ENCODE peak calls at places on chromosomes 5 and 9, in seven cellular contexts. I is OCI-LY7, Q is PC-9, B is HCT116, C is PC-3, V is GM23338, W is SK-N-SH. T is an unnamed sample.

GRCh38 chr9:69223605-69224004 is 49.5 kb downstream of the TJP2 start:
- DNase-seq in C (peak; percentile 70), V (peak; percentile 92), I (peak; percentile 31), B (peak; percentile 28), Q (peak; percentile 55), W (peak; percentile 73), T (peak; percentile 62)

GRCh38 chr9:75051285-75051684 is 23.2 kb upstream of the CARNMT1 start:
- DNase-seq in B (no peak), C (no peak), I (no peak), W (no peak), Q (no peak), V (no peak), T (no peak)

GRCh38 chr5:132389453-132390286 is 20.2 kb downstream of the SLC22A5 start:
- DNase-seq in B (peak; percentile 99), C (peak; percentile 98), W (no peak), I (no peak), Q (peak; percentile 99), V (no peak), T (peak; percentile 90)

GRCh38 chr9:133497443-133497842 is 18.5 kb upstream of the SLC2A6 start:
- DNase-seq in V (no peak), W (no peak), I (no peak), C (no peak), Q (no peak), B (no peak), T (no peak)

GRCh38 chr5:133565993-133566392 is 46.3 kb downstream of the FSTL4 start:
- DNase-seq in C (peak; percentile 40), B (no peak), I (peak; percentile 26), V (peak; percentile 71), W (no peak), Q (no peak), T (peak; percentile 71)

GRCh38 chr5:40853632-40854192 is 12.5 kb downstream of the CARD6 start:
- DNase-seq in B (no peak), W (no peak), V (no peak), Q (peak; percentile 26), I (no peak), C (no peak), T (no peak)

GRCh38 chr9:21144620-21145019 is 3.0 kb upstream of the IFNW1 start:
- DNase-seq in I (no peak), B (no peak), W (no peak), V (no peak), C (no peak), Q (no peak), T (no peak)

GRCh38 chr5:174419523-174420132 is 304.8 kb upstream of the MSX2 start:
- DNase-seq in W (peak; percentile 77), B (peak; percentile 89), V (peak; percentile 96), I (peak; percentile 57), C (peak; percentile 87), Q (peak; percentile 62), T (peak; percentile 97)

GRCh38 chr5:654071-654778 is 38.9 kb downstream of the TPPP start:
- DNase-seq in V (no peak), B (no peak), Q (no peak), W (no peak), I (no peak), C (no peak), T (no peak)

GRCh38 chr5:122915717-122916399 is 70.4 kb downstream of the SNX24 start:
- DNase-seq in W (no peak), C (no peak), V (no peak), I (no peak), Q (no peak), B (no peak), T (no peak)

GRCh38 chr5:171664489-171664888 is 121.1 kb upstream of the SMIM23 start:
- DNase-seq in C (no peak), V (no peak), B (no peak), I (no peak), W (no peak), Q (no peak), T (no peak)

GRCh38 chr5:93622240-93622885 is 39.3 kb downstream of the NR2F1 start:
- DNase-seq in V (peak; percentile 80), C (peak; percentile 43), W (peak; percentile 66), B (no peak), Q (peak; percentile 67), I (peak; percentile 2), T (no peak)

GRCh38 chr9:36873247-36873875 is 160.7 kb downstream of the PAX5 start:
- DNase-seq in W (peak; percentile 86), C (peak; percentile 66), Q (peak; percentile 40), B (peak; percentile 43), I (peak; percentile 79), V (peak; percentile 88), T (peak; percentile 87)

GRCh38 chr5:131000289-131000688 is 164.8 kb downstream of the HINT1 start:
- DNase-seq in I (no peak), B (no peak), W (no peak), Q (no peak), V (peak; percentile 25), C (no peak), T (no peak)

GRCh38 chr9:93057024-93057702 is 1.3 kb upstream of the SUSD3 start:
- DNase-seq in I (peak; percentile 54), Q (no peak), B (no peak), C (no peak), V (peak; percentile 41), W (no peak), T (no peak)

GRCh38 chr9:93052791-93053540 is 5.5 kb upstream of the SUSD3 start:
- DNase-seq in V (peak; percentile 74), I (no peak), C (no peak), W (no peak), Q (no peak), B (no peak), T (no peak)

GRCh38 chr9:93057703-93058356 is 671 bp upstream of the SUSD3 start:
- DNase-seq in W (no peak), C (no peak), B (no peak), V (no peak), I (no peak), Q (no peak), T (no peak)

GRCh38 chr9:93053781-93054331 is 4.6 kb upstream of the SUSD3 start:
- DNase-seq in B (no peak), W (no peak), Q (no peak), I (no peak), V (no peak), C (no peak), T (no peak)

GRCh38 chr9:93054758-93055704 is 3.5 kb upstream of the SUSD3 start:
- DNase-seq in C (no peak), V (no peak), B (no peak), I (no peak), Q (no peak), W (no peak), T (no peak)
- H3K27ac ChIP-seq in C (no peak overlapping the region), V (no peak overlapping the region), B (no peak overlapping the region), I (no peak overlapping the region), Q (no peak overlapping the region), W (no peak overlapping the region), T (no peak overlapping the region)

DNA sequence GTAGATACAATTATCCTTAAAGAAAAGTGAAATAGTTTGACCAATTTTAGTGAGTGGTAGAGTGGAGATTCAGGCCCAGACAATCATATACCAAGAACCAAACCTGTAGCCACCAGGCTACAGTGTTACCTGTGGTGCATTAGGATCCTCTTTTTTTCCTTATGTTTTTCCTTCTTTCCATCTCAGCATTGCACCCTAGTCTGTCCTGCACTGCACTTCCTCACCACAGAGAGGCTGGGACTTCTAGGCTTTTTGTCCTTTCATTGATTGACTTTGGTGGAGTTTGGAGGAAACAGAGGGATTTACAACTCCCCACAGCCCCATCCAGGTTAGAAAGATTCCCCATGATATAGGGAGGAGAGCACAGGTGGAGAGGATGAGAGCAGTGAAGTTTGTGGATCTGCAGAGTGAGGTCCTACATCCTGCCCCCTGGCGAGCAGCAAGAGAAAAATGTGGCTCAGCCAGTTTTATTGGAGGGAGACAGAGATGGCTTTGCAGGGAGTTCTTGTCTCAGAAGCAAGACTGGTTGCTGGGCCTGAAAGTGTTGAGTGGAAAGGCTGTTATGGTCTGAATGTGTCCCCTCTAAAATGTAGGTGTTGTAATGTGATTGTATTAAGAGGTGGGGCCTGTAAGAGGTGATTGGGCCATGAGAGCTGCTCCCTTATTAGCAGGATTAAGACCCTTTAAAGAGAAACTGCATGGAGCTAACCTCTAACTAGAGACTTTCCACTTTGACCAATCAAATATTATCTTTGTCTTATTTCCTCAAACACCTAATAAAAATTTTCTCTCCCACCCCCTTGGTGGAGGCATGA is 36.2 kb downstream of the KIF4B start:
- DNase-seq in I (peak; percentile 11), W (no peak), C (peak; percentile 31), B (peak; percentile 7), V (peak; percentile 76), Q (no peak), T (peak; percentile 42)
- TF ChIP-seq CTCF in I (peak; percentile 68), W (peak; percentile 38), C (peak; percentile 56), B (peak; percentile 76), V (peak; percentile 70), Q (peak; percentile 42), T (peak; percentile 39)

GRCh38 chr9:121897140-121897539 is 196.0 kb downstream of the TTLL11 start:
- DNase-seq in Q (no peak), B (no peak), C (no peak), V (no peak), W (no peak), I (no peak), T (no peak)
- H3K9me2 ChIP-seq in Q (no peaks in the 10 kb centered on the region), B (no peaks in the 10 kb centered on the region), C (no peaks in the 10 kb centered on the region), V (no peaks in the 10 kb centered on the region), W (no peaks in the 10 kb centered on the region), I (no peaks in the 10 kb centered on the region), T (no peaks in the 10 kb centered on the region)

GRCh38 chr9:131421691-131422090 is 27.8 kb downstream of the PRRC2B start:
- DNase-seq in V (no peak), C (no peak), Q (no peak), B (no peak), W (no peak), I (no peak), T (no peak)

GRCh38 chr9:131422241-131422792 is 28.4 kb downstream of the PRRC2B start:
- DNase-seq in I (no peak), V (no peak), C (peak; percentile 16), Q (peak; percentile 59), B (no peak), W (peak; percentile 81), T (peak; percentile 37)

GRCh38 chr9:131426545-131426944 is 32.7 kb downstream of the PRRC2B start:
- DNase-seq in Q (no peak), C (no peak), V (no peak), B (no peak), I (no peak), W (no peak), T (no peak)

GRCh38 chr9:131420913-131421312 is 27.0 kb downstream of the PRRC2B start:
- DNase-seq in W (peak; percentile 44), Q (no peak), C (no peak), I (no peak), V (peak; percentile 56), B (no peak), T (peak; percentile 44)

DNA sequence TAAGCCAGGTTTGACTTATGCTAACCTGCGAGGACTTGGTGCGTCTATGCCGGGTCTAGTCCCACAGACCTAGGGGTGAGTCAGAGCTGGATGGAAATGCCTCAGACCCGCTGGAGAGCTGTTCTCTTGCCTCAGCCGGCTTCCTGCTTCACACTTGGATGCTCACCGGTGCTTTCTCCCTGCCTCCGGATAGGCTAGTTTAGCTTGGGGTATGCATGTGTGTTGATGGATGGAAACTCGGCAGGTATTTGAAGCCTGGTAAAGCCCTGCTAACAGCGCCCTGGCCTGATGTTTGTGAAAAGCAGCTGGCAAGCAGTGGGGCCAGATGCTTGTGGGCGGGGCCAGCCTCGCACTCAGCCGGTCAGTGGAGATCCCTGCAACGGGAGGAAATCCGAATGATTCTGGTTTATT is 29.3 kb downstream of the PRRC2B start:
- DNase-seq in V (peak; percentile 75), B (no peak), C (peak; percentile 77), W (peak; percentile 84), Q (peak; percentile 53), I (no peak), T (peak; percentile 78)
- H3K27ac ChIP-seq in V (peak overlapping the region; percentile 90), B (no peak overlapping the region), C (peak overlapping the region; percentile 8), W (peak overlapping the region; percentile 94), Q (peak overlapping the region; percentile 47), I (no peak overlapping the region), T (peak overlapping the region; percentile 79)

T was measured in hepatocyte.